ENCODE peak calls at places on chromosome 5, in five cellular contexts. V, X, T, H and Z are unnamed samples.

GRCh38 chr5:45847877-45848276 is 151.7 kb upstream of the HCN1 start:
- DNase-seq in V (no peak), X (no peak), T (no peak), H (no peak), Z (no peak)

GRCh38 chr5:133421394-133421793 is 190.9 kb downstream of the FSTL4 start:
- DNase-seq in V (no peak), X (no peak), T (no peak), H (peak; percentile 70), Z (no peak)

GRCh38 chr5:124263680-124264491 is 482.6 kb downstream of the ZNF608 start:
- DNase-seq in V (no peak), X (peak; percentile 23), T (no peak), H (no peak), Z (peak; percentile 29)

GRCh38 chr5:157198277-157199058 is 17.8 kb downstream of the ITK start:
- DNase-seq in V (no peak), X (no peak), T (no peak), H (no peak), Z (no peak)

GRCh38 chr5:1331861-1332405 is 13.0 kb downstream of the CLPTM1L start:
- DNase-seq in V (no peak), X (no peak), T (peak; percentile 47), H (no peak), Z (no peak)

GRCh38 chr5:89447027-89447426 is 564.0 kb upstream of the MEF2C start:
- DNase-seq in V (no peak), X (no peak), T (no peak), H (no peak), Z (no peak)

GRCh38 chr5:92403308-92403707 is 1020.2 kb upstream of the ARRDC3 start:
- DNase-seq in V (no peak), X (no peak), T (no peak), H (no peak), Z (no peak)

GRCh38 chr5:27473300-27474053 is 435.1 kb upstream of the CDH9 start:
- DNase-seq in V (no peak), X (no peak), T (no peak), H (no peak), Z (no peak)

GRCh38 chr5:180830253-180831138 is 27.9 kb upstream of the MGAT1 start:
- DNase-seq in V (peak; percentile 90), X (peak; percentile 83), T (peak; percentile 93), H (peak; percentile 69), Z (no peak)

GRCh38 chr5:32909207-32909606 is 198.1 kb downstream of the NPR3 start:
- DNase-seq in V (no peak), X (no peak), T (no peak), H (no peak), Z (no peak)

GRCh38 chr5:93331864-93332263 is 249.2 kb downstream of the NR2F1-AS1 start:
- DNase-seq in V (no peak), X (no peak), T (no peak), H (no peak), Z (peak; percentile 72)

GRCh38 chr5:69105996-69106906 is 12.4 kb downstream of the SLC30A5 start:
- DNase-seq in V (no peak), X (no peak), T (no peak), H (peak; percentile 16), Z (no peak)

GRCh38 chr5:133970325-133970671 is 1.9 kb upstream of the C5orf15 start:
- DNase-seq in V (no peak), X (no peak), T (no peak), H (no peak), Z (no peak)

GRCh38 chr5:12316812-12317211 is 412.6 kb upstream of the CTNND2 start:
- DNase-seq in V (no peak), X (no peak), T (no peak), H (no peak), Z (peak; percentile 52)

DNA sequence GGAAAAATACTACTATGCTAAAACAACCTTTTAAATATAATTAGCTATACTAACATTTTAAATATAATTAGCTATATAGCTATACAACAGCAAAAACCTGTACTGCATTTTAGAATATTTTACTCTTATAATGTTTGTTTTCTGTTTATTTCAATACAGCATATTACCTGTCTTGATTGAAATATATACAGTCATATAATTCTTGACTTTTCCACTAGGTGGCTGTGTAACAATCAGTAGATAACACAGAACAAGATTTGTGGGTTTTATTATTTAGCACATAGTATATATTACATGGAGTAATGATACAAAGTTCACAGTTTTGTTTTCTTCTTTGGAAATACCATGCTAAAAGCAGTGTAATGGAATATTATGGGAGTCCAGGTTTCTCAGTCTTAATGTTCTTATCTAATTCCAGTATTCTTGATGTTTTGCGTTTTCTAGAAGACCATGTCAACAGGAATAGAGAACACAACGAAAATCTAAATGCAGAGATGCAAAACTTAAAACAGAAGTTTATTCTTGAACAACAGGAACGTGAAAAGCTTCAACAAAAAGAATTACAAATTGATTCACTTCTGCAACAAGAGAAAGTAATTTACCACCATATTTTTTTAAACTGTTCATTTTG is 13.3 kb downstream of the HMMR start:
- DNase-seq in V (no peak), X (no peak), T (no peak), H (no peak), Z (peak; percentile 55)
- H3K36me3 ChIP-seq in V (no peaks in the 10 kb centered on the region), X (no peaks in the 10 kb centered on the region), T (no peaks in the 10 kb centered on the region), H (peaks cover 11% of the 10 kb centered on the region), Z (no peaks in the 10 kb centered on the region)

GRCh38 chr5:97194366-97194765 is 11.3 kb upstream of the RIOK2 start:
- DNase-seq in V (no peak), X (no peak), T (no peak), H (no peak), Z (no peak)

GRCh38 chr5:97191893-97192292 is 8.8 kb upstream of the RIOK2 start:
- DNase-seq in V (no peak), X (no peak), T (no peak), H (no peak), Z (no peak)

DNA sequence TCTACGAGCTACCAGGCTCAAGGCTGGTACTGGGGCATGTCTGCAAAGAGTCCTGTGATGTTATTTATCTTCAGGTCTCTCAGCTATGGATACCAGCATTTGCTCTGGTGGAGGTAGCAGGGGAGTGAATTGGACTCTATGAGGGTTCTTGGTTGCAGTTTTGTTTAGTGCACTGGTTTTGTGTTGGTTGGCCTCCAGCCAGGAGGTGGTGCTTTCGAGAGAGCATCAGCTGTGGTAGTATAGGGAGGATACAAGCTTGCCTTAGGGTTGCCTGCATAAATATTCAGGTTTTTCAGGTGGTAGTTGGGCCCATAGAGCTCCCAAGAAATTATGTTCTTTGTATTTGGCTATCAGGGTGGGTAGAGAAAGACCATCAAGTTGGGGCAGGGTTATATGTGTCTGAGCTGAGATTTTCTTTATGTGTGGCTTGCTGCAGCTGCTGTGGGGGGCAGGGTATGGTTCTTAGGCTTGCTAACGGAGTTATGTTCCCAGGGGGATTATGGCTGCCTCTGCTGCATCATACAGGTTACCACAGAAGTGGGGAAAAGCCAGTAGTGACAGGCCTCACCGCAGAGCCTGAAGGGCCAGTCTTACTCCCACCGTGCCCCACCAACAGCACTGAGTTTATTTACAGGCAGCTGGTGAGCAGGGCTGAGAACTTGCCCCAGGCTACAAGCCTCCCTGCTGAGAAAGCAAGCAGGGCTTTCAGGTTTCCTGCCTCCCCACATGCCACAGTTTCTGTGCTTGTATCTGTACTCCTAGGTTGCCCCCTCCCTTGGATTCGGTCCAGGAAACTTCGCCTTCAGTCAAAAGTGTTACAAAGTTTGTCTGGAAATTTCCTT is 9.8 kb upstream of the RIOK2 start:
- DNase-seq in V (no peak), X (no peak), T (no peak), H (no peak), Z (peak; percentile 54)
- TF ChIP-seq CTCF in V (no peak), X (no peak), T (no peak), H (no peak), Z (no peak)

DNA sequence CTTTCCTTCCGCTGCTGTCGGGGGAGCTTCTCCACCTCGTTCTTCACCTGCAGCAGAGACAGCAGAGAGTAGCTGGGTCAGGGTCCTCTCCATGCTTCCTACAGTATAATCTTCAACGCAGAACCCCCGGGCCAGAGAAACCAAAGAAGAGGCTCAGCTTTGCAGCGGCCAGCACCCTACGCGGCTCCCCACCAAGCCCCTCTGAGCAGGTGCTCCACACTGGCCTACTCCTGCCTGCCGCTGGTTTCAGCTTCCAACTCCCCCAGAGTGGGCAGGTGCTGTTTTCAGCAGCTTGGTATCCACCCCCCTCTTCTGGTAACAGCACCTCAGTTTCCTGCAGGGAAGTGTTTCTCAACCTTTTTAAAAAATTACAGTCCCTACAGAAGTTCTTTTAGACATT is 58.3 kb upstream of the FBXW11 start:
- DNase-seq in V (no peak), X (no peak), T (no peak), H (no peak), Z (no peak)
- H3K36me3 ChIP-seq in V (no peaks in the 10 kb centered on the region), X (no peaks in the 10 kb centered on the region), T (peaks cover 47% of the 10 kb centered on the region), H (peaks cover 29% of the 10 kb centered on the region), Z (peaks cover 8% of the 10 kb centered on the region)

DNA sequence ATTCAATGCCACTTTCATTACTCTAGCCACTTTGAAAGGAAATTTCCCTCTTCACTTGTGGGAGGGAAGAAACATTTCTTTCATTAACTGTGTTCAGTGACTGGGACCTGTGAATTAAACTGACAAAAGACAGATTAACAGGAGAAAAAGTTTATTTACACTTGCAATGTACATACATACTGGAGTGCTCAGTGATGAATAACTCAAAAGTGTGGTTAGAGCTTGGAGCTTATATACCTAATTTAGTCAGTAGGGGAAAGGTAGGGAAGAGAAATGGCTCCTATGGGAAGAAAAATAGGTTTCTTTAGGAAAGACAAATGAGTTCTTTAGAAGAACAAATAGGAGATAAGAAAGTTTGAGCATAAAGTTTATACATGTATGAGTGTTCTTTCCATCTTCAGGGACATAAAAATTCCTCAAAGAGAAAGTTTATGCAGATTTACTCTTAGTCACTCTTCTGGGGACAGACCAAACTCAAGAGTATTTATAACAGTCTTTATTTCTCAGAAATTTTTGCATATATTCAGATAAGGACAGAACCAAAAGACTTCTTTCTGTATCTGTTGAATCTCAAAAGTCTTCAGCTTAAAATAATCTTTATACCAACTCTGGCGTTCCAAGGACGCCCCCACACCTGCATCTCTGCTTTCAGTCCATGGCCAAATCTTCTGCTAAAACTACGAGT is 120.0 kb upstream of the RAI14 start:
- DNase-seq in V (no peak), X (no peak), T (no peak), H (no peak), Z (peak; percentile 83)
- TF ChIP-seq CTCF in V (no peak), X (no peak), T (no peak), H (no peak), Z (no peak)

GRCh38 chr5:55258339-55258738 is 24.9 kb upstream of the CCNO start:
- DNase-seq in V (no peak), X (no peak), T (no peak), H (no peak), Z (no peak)
- H3K36me3 ChIP-seq in V (peaks cover 26% of the 10 kb centered on the region), X (peaks cover 11% of the 10 kb centered on the region), T (peaks cover 46% of the 10 kb centered on the region), H (peaks cover 80% of the 10 kb centered on the region), Z (peaks cover 6% of the 10 kb centered on the region)

GRCh38 chr5:6576861-6577501 is 55.9 kb downstream of the NSUN2 start:
- DNase-seq in V (no peak), X (peak; percentile 39), T (no peak), H (peak; percentile 74), Z (peak; percentile 49)
- TF ChIP-seq CTCF in V (peak; percentile 60), X (peak; percentile 45), T (no peak), H (peak; percentile 68), Z (peak; percentile 69)

GRCh38 chr5:142905375-142905774 is 135.2 kb downstream of the ARHGAP26 start:
- DNase-seq in V (no peak), X (no peak), T (no peak), H (no peak), Z (no peak)

GRCh38 chr5:142901476-142902187 is 131.5 kb downstream of the ARHGAP26 start:
- DNase-seq in V (no peak), X (no peak), T (no peak), H (no peak), Z (no peak)

GRCh38 chr5:142902188-142902965 is 132.2 kb downstream of the ARHGAP26 start:
- DNase-seq in V (no peak), X (no peak), T (no peak), H (no peak), Z (no peak)

GRCh38 chr5:142906863-142907671 is 136.9 kb downstream of the ARHGAP26 start:
- DNase-seq in V (peak; percentile 71), X (peak; percentile 56), T (no peak), H (no peak), Z (no peak)

GRCh38 chr5:142904421-142904820 is 134.2 kb downstream of the ARHGAP26 start:
- DNase-seq in V (no peak), X (no peak), T (no peak), H (no peak), Z (peak; percentile 91)
- H3K36me3 ChIP-seq in V (no peaks in the 10 kb centered on the region), X (no peaks in the 10 kb centered on the region), T (peaks cover 23% of the 10 kb centered on the region), H (peaks cover 10% of the 10 kb centered on the region), Z (no peaks in the 10 kb centered on the region)